ENCODE peak calls at places on chromosomes 5 and 9, in ten cellular contexts. V is endodermal cell, J is IMR-90, P is Peyer's patch, H is body of pancreas, I is GM06990, C is neural progenitor cell, L is psoas muscle, A is AG04450, F is PC-3. Q is an unnamed sample.

GRCh38 chr9:122119166-122119521 is 26.0 kb upstream of the TTLL11 start:
- DNase-seq in V (no peak), J (no peak), P (no peak), H (no peak), I (no peak), C (no peak), L (no peak), A (no peak), F (no peak), Q (no peak)

GRCh38 chr9:110559869-110560268 is 19.7 kb downstream of the SVEP1 start:
- DNase-seq in V (no peak), J (peak; percentile 78), P (no peak), H (no peak), I (no peak), C (no peak), L (no peak), A (no peak), F (no peak), Q (peak; percentile 62)

GRCh38 chr5:1660511-1660910 is 136.8 kb upstream of the LPCAT1 start:
- DNase-seq in V (no peak), J (no peak), P (peak; percentile 22), H (no peak), I (no peak), C (no peak), L (peak; percentile 21), A (no peak), F (no peak), Q (no peak)

GRCh38 chr5:112386716-112387115 is 32.4 kb downstream of the EPB41L4A start:
- DNase-seq in V (no peak), J (no peak), P (no peak), H (no peak), I (no peak), C (no peak), L (no peak), A (no peak), F (no peak), Q (no peak)

GRCh38 chr5:40089269-40089668 is 590.4 kb upstream of the PTGER4 start:
- DNase-seq in V (no peak), J (peak; percentile 1), P (no peak), H (no peak), I (no peak), C (peak; percentile 55), L (no peak), A (no peak), F (peak; percentile 37), Q (no peak)

GRCh38 chr9:20276762-20277161 is 345.5 kb downstream of the MLLT3 start:
- DNase-seq in V (no peak), J (no peak), P (no peak), H (no peak), I (no peak), C (no peak), L (no peak), A (no peak), F (no peak), Q (no peak)

GRCh38 chr5:173638126-173638525 is 21.7 kb upstream of the BOD1 start:
- DNase-seq in V (peak; percentile 41), J (no peak), P (no peak), H (no peak), I (no peak), C (no peak), L (no peak), A (no peak), F (no peak), Q (no peak)

GRCh38 chr5:159441441-159441840 is 111.2 kb upstream of the IL12B start:
- DNase-seq in V (peak; percentile 85), J (no peak), P (no peak), H (no peak), I (no peak), C (peak; percentile 56), L (no peak), A (no peak), F (peak; percentile 15), Q (no peak)

GRCh38 chr9:105187781-105188180 is 56.7 kb upstream of the SLC44A1 start:
- DNase-seq in V (no peak), J (peak; percentile 86), P (no peak), H (no peak), I (no peak), C (no peak), L (no peak), A (peak; percentile 38), F (peak; percentile 86), Q (peak; percentile 89)

GRCh38 chr5:125237026-125237425 is 490.6 kb upstream of the ZNF608 start:
- DNase-seq in V (peak; percentile 36), J (no peak), P (no peak), H (no peak), I (no peak), C (no peak), L (no peak), A (no peak), F (no peak), Q (no peak)

GRCh38 chr9:110073356-110073666 is 134.6 kb downstream of the C9orf152 start:
- DNase-seq in V (no peak), J (no peak), P (no peak), H (no peak), I (no peak), C (no peak), L (no peak), A (no peak), F (no peak), Q (no peak)

GRCh38 chr9:20356392-20357206 is 265.7 kb downstream of the MLLT3 start:
- DNase-seq in V (peak; percentile 88), J (peak; percentile 86), P (peak; percentile 72), H (peak; percentile 81), I (peak; percentile 36), C (peak; percentile 89), L (peak; percentile 73), A (peak; percentile 69), F (peak; percentile 75), Q (peak; percentile 80)

GRCh38 chr5:53543401-53543800 is 17.0 kb upstream of the NDUFS4 start:
- DNase-seq in V (no peak), J (peak; percentile 66), P (no peak), H (no peak), I (no peak), C (peak; percentile 37), L (no peak), A (no peak), F (no peak), Q (no peak)
- TF ChIP-seq CTCF in V (no peak), J (no peak), P (no peak), H (no peak), I (no peak), C (no peak), L (no peak), A (no peak), F (no peak), Q (no peak)

GRCh38 chr5:151684690-151685361 is 1.9 kb downstream of the SPARC start:
- DNase-seq in V (peak; percentile 91), J (peak; percentile 97), P (no peak), H (peak; percentile 34), I (no peak), C (peak; percentile 72), L (no peak), A (peak; percentile 94), F (peak; percentile 46), Q (peak; percentile 70)
- H3K4me3 ChIP-seq in V (peak overlapping the region; percentile 87), J (peak overlapping the region; percentile 84), P (peak overlapping the region; percentile 55), H (no peak overlapping the region), I (peak overlapping the region; percentile 76), C (peak overlapping the region; percentile 61), L (peak overlapping the region; percentile 78), A (peak overlapping the region; percentile 99), F (no peak overlapping the region), Q (no peak overlapping the region)

GRCh38 chr5:88662801-88663360 is 220.1 kb downstream of the MEF2C start:
- DNase-seq in V (no peak), J (no peak), P (no peak), H (no peak), I (no peak), C (no peak), L (no peak), A (no peak), F (no peak), Q (peak; percentile 29)
- H3K27me3 ChIP-seq in V (peaks cover 95% of the 10 kb centered on the region), J (peaks cover 60% of the 10 kb centered on the region), P (peaks cover 39% of the 10 kb centered on the region), H (no peaks in the 10 kb centered on the region), I (no peaks in the 10 kb centered on the region), C (peaks cover 97% of the 10 kb centered on the region), L (peaks cover 100% of the 10 kb centered on the region), A (peaks cover 68% of the 10 kb centered on the region), F (no peaks in the 10 kb centered on the region), Q (peaks cover 46% of the 10 kb centered on the region)

GRCh38 chr5:162852145-162852544 is 585.2 kb upstream of the CCNG1 start:
- DNase-seq in V (no peak), J (no peak), P (no peak), H (no peak), I (no peak), C (no peak), L (no peak), A (no peak), F (peak; percentile 32), Q (no peak)
- TF ChIP-seq CTCF in V (no peak), J (no peak), P (no peak), H (no peak), I (no peak), C (no peak), L (no peak), A (no peak), F (peak; percentile 28), Q (no peak)

GRCh38 chr5:141196363-141196762 is 3.1 kb upstream of the PCDHB11 start:
- DNase-seq in V (no peak), J (no peak), P (no peak), H (no peak), I (no peak), C (no peak), L (no peak), A (no peak), F (no peak), Q (no peak)

GRCh38 chr5:141199359-141200235 is at the start of gene PCDHB11:
- DNase-seq in V (peak; percentile 68), J (no peak), P (no peak), H (peak; percentile 52), I (no peak), C (peak; percentile 53), L (no peak), A (no peak), F (peak; percentile 37), Q (no peak)
- H3K4me3 ChIP-seq in V (no peak within 1 kb of the TSS), J (peak within 1 kb of the TSS; percentile 25), P (no peak within 1 kb of the TSS), H (no peak within 1 kb of the TSS), I (no peak within 1 kb of the TSS), C (no peak within 1 kb of the TSS), L (peak within 1 kb of the TSS; percentile 29), A (no peak within 1 kb of the TSS), F (no peak within 1 kb of the TSS), Q (peak within 1 kb of the TSS; percentile 2)

GRCh38 chr9:127263244-127263643 is 1.3 kb upstream of the GARNL3 start:
- DNase-seq in V (no peak), J (no peak), P (no peak), H (no peak), I (no peak), C (no peak), L (no peak), A (no peak), F (no peak), Q (no peak)
- H3K27me3 ChIP-seq in V (no peaks in the 10 kb centered on the region), J (no peaks in the 10 kb centered on the region), P (no peaks in the 10 kb centered on the region), H (no peaks in the 10 kb centered on the region), I (no peaks in the 10 kb centered on the region), C (no peaks in the 10 kb centered on the region), L (no peaks in the 10 kb centered on the region), A (no peaks in the 10 kb centered on the region), F (no peaks in the 10 kb centered on the region), Q (no peaks in the 10 kb centered on the region)

DNA sequence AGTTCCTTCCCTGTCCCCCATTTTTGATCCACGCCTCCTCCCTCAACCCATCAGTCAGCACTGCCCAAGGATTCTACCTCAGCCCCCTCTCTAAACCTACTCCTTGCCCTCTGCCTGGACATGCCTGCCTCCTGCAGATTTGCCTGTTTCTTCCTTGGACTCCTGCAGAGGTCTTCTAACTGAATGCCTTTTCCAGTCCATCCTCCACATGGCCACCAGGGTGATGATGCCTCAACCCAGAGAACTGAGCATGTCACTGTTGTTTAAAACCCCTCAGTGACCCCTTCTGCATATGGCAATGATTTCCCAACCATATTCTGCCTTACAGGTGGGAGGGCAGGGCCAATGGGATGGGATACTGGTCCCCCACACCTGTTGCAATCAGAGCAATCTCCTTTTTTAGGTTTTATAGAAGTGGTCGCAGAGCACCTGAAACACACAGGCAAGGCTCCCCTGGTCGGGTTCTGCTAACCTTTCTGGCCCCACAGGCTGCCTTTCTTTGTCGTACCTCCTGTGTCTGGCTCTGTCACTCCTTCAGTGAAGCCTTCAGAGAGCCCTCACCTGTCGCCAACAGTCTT is 9.3 kb downstream of the PHYKPL start:
- DNase-seq in V (peak; percentile 55), J (no peak), P (no peak), H (no peak), I (no peak), C (no peak), L (no peak), A (no peak), F (no peak), Q (no peak)
- TF ChIP-seq CTCF in V (peak; percentile 41), J (no peak), P (no peak), H (no peak), I (no peak), C (no peak), L (no peak), A (peak; percentile 9), F (no peak), Q (no peak)